ENCODE peak calls at places on chromosomes 16 and 17, in four cellular contexts. One of them, this sample, is unnamed.

GRCh38 chr17:68640601-68641000 is 39.4 kb upstream of the FAM20A start:
- DNase-seq in A549: no peak
- DNase-seq in HepG2: no peak
- DNase-seq in GM23338: no peak
- DNase-seq in this sample: no peak

GRCh38 chr17:8063761-8064589 is 23.5 kb downstream of the ALOX12B start:
- DNase-seq in A549: no peak
- DNase-seq in HepG2: no peak
- DNase-seq in GM23338: peak
- DNase-seq in this sample: no peak

GRCh38 chr17:48915459-48916282 is 7.5 kb downstream of the UBE2Z start:
- DNase-seq in GM23338: no peak
- DNase-seq in HepG2: no peak
- DNase-seq in A549: peak
- DNase-seq in this sample: no peak

GRCh38 chr17:36945160-36945559 is 3.6 kb upstream of the AATF start:
- DNase-seq in GM23338: no peak
- DNase-seq in A549: no peak
- DNase-seq in HepG2: no peak
- DNase-seq in this sample: no peak

GRCh38 chr16:89442990-89443726 is 47.2 kb downstream of the ANKRD11 start:
- DNase-seq in HepG2: peak
- DNase-seq in A549: peak
- DNase-seq in GM23338: no peak
- DNase-seq in this sample: no peak

GRCh38 chr17:66578781-66579489 is 256.0 kb upstream of the CACNG5 start:
- DNase-seq in HepG2: no peak
- DNase-seq in A549: no peak
- DNase-seq in GM23338: no peak
- DNase-seq in this sample: no peak

GRCh38 chr17:47286198-47286914 is 32.7 kb downstream of the ITGB3 start:
- DNase-seq in A549: no peak
- DNase-seq in GM23338: no peak
- DNase-seq in HepG2: no peak
- DNase-seq in this sample: no peak

GRCh38 chr17:79043191-79043930 is 19.4 kb downstream of the C1QTNF1 start:
- DNase-seq in GM23338: no peak
- DNase-seq in HepG2: no peak
- DNase-seq in A549: no peak
- DNase-seq in this sample: no peak

GRCh38 chr16:88320947-88321634 is 61.7 kb upstream of the ZNF469 start:
- DNase-seq in A549: peak
- DNase-seq in GM23338: no peak
- DNase-seq in HepG2: no peak
- DNase-seq in this sample: no peak

GRCh38 chr16:26129997-26130396 is 438.2 kb downstream of the HS3ST4 start:
- DNase-seq in GM23338: no peak
- DNase-seq in HepG2: no peak
- DNase-seq in A549: no peak
- DNase-seq in this sample: no peak

GRCh38 chr16:56833243-56833970 is 31.6 kb upstream of the SLC12A3 start:
- DNase-seq in GM23338: no peak
- DNase-seq in A549: no peak
- DNase-seq in HepG2: no peak
- DNase-seq in this sample: no peak

GRCh38 chr17:81164464-81165245 is 652 bp upstream of the PVALEF start:
- DNase-seq in GM23338: no peak
- DNase-seq in HepG2: peak
- DNase-seq in A549: no peak
- DNase-seq in this sample: no peak

GRCh38 chr17:17300624-17301568 is 2.3 kb upstream of the NT5M start:
- DNase-seq in HepG2: no peak
- DNase-seq in A549: peak
- DNase-seq in GM23338: peak
- DNase-seq in this sample: no peak

GRCh38 chr16:89257281-89257731 is 39.8 kb downstream of the ZNF778 start:
- DNase-seq in A549: no peak
- DNase-seq in GM23338: peak
- DNase-seq in HepG2: no peak
- DNase-seq in this sample: no peak

GRCh38 chr16:58196898-58197313 is 1.0 kb downstream of the CSNK2A2 start:
- DNase-seq in HepG2: no peak
- DNase-seq in A549: no peak
- DNase-seq in GM23338: peak
- DNase-seq in this sample: no peak

GRCh38 chr16:74372369-74372768 is 3.7 kb upstream of the NPIPB15 start:
- DNase-seq in GM23338: no peak
- DNase-seq in A549: no peak
- DNase-seq in HepG2: no peak
- DNase-seq in this sample: no peak

GRCh38 chr16:12753203-12754023 is 50.3 kb downstream of the CPPED1 start:
- DNase-seq in HepG2: no peak
- DNase-seq in GM23338: no peak
- DNase-seq in A549: no peak
- DNase-seq in this sample: no peak

GRCh38 chr17:31294839-31295488 is 2.1 kb downstream of the OMG start:
- DNase-seq in GM23338: no peak
- DNase-seq in HepG2: no peak
- DNase-seq in A549: no peak
- DNase-seq in this sample: no peak

GRCh38 chr17:45818708-45819107 is 26.0 kb upstream of the SPPL2C start:
- DNase-seq in HepG2: no peak
- DNase-seq in A549: no peak
- DNase-seq in GM23338: no peak
- DNase-seq in this sample: no peak

GRCh38 chr17:77594416-77595209 is 363.9 kb upstream of the TNRC6C start:
- DNase-seq in GM23338: no peak
- DNase-seq in A549: no peak
- DNase-seq in HepG2: no peak
- DNase-seq in this sample: no peak

GRCh38 chr17:79951361-79952264 is 84.1 kb downstream of the TBC1D16 start:
- DNase-seq in HepG2: peak
- DNase-seq in A549: no peak
- DNase-seq in GM23338: no peak
- DNase-seq in this sample: no peak

GRCh38 chr17:81040791-81041337 is 5.9 kb downstream of the BAIAP2 start:
- DNase-seq in GM23338: peak
- DNase-seq in A549: peak
- DNase-seq in HepG2: peak
- DNase-seq in this sample: no peak

GRCh38 chr16:89602273-89602951 is 11.0 kb upstream of the DPEP1 start:
- DNase-seq in HepG2: no peak
- DNase-seq in GM23338: peak
- DNase-seq in A549: peak
- DNase-seq in this sample: no peak

GRCh38 chr16:17602678-17603077 is 131.9 kb upstream of the XYLT1 start:
- DNase-seq in A549: no peak
- DNase-seq in GM23338: no peak
- DNase-seq in HepG2: no peak
- DNase-seq in this sample: peak

GRCh38 chr16:10100829-10101228 is 81.4 kb downstream of the GRIN2A start:
- DNase-seq in GM23338: no peak
- DNase-seq in A549: no peak
- DNase-seq in HepG2: no peak
- DNase-seq in this sample: no peak

GRCh38 chr16:2970563-2970962 is 1.4 kb downstream of the PAQR4 start:
- DNase-seq in GM23338: no peak
- DNase-seq in HepG2: no peak
- DNase-seq in A549: no peak
- DNase-seq in this sample: no peak

GRCh38 chr17:55726440-55726839 is 3.8 kb upstream of the TMEM100 start:
- DNase-seq in HepG2: no peak
- DNase-seq in GM23338: no peak
- DNase-seq in A549: peak
- DNase-seq in this sample: no peak

GRCh38 chr17:45579529-45580495 is 89.3 kb upstream of the PLEKHM1 start:
- DNase-seq in HepG2: no peak
- DNase-seq in GM23338: peak
- DNase-seq in A549: peak
- DNase-seq in this sample: no peak

GRCh38 chr16:80300456-80300855 is 240.3 kb upstream of the DYNLRB2 start:
- DNase-seq in GM23338: no peak
- DNase-seq in A549: no peak
- DNase-seq in HepG2: no peak
- DNase-seq in this sample: no peak

DNA sequence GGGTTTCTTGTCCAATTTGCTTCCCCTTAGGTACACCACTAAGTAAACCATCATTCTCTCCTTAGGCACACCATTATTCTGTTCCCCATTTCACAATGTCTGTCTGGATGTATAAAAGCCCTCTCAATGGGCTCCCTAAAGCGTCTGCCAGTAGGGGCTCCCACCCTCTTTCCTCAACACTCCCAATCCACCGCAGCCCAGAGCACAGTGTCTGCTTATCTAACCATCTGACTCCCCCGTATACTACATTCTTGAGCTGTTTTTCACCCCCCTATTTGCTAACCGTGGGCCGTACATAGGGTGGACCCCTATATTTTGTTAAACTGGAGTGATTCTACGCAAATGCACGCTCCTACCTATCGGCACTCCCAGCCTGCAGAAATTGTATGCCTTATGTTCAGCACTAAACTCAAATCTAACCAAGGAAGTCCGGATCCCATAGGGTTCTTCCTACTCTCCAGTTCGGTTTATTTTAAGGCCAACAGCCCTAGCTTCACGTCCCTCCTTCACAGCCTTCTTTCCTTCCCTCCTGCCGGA is 674 bp upstream of the PSMD3 start:
- DNase-seq in HepG2: peak
- DNase-seq in A549: peak
- DNase-seq in GM23338: peak
- DNase-seq in this sample: peak
- TF ChIP-seq REST in HepG2: no peak
- TF ChIP-seq REST in A549: no peak
- TF ChIP-seq REST in GM23338: no peak
- TF ChIP-seq REST in this sample: no peak

DNA sequence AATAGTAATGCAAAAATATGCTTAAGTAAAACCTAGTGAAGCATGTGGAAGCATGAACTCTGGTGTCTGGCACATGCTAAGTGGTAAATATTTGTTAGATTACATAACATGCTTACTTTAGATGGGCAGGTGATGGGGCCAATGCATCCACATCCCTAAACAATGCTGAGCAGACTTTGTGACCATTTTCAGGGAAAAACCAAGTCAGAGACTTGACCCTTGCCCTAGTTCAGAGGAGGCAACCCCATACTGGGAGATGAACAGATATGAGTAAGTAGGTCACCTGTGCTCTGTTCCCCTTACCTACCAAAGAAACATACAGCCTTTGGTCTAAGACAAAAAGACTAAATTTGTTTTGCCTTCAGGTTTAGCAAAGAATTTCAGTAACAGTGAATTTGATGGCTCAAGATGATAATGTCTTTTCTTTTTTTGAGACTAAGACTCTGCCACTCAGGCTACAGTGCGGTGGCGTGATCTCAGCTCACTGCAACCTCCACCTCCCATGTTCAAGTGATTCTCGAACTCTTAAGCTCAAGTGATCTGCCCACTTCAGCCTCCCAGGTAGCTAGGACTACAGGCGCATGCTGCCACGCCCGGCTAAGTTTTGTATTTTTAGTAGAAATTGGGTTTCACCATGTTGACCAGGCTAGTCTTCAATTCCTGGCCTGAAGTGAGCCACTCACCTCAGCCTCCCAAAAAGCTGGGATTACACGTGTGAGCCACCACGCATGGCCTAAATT is 91.4 kb downstream of the HIC1 start:
- DNase-seq in A549: no peak
- DNase-seq in HepG2: no peak
- DNase-seq in GM23338: no peak
- DNase-seq in this sample: no peak
- H3K27ac ChIP-seq in A549: no peak
- H3K27ac ChIP-seq in HepG2: no peak
- H3K27ac ChIP-seq in GM23338: no peak
- H3K27ac ChIP-seq in this sample: no peak

DNA sequence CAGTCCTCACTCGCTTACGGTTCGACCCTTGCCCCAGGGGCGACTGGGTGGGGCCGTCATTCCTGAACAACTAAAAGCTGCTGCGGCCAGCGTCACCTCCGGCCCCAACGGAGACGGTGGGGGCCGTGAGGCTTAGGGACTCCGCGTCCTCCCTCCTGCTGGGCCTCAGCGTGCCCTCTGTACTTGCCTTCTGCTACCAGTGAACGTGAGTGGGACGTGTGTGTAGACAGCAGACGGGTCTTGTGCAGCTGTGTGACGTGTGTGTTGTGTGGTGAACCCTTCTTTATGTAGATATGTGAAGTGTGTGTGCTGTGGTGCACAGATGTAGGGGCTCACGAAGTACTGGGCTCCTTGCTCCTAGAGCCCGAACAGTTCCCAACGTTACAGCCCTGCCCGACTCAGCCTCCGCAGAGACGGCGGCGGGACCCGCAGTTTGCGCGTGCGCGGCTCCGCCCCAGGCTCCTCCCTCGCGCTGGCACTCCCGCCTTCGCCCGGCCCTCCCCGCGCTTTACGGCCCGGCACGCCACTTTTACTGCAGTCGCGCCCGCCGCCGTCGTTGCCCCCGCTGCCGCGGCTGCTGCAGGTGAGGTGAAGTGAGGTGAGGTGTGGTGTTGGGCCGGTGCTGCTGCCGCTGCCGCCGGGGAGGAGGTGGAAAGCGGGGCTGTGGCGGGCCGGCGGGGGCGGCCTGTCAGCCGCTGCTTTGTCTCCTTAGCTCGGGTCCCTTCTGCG is at the start of gene PHAF1:
- DNase-seq in HepG2: peak
- DNase-seq in A549: peak
- DNase-seq in GM23338: peak
- DNase-seq in this sample: peak
- TF ChIP-seq REST in HepG2: peak
- TF ChIP-seq REST in A549: no peak
- TF ChIP-seq REST in GM23338: no peak
- TF ChIP-seq REST in this sample: no peak

DNA sequence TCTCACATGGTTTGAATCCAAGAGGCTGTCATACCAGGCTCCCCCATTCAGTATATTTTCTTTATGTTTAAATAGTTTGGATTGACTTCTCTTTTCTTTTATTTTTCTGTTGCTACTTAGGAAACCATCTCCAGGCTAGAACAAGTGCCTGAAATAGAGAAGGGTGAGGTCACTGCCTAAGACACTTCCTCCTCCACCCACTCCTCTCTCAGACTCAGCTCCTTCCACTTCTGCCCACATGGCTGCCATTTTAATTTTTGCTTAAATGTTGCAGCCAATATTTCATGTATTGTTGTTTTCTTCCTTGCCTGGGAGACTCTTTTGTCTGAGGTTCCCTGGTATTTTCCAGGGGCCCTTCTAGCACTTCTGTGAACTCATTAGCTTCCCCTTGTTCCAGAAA is 707.2 kb downstream of the MAF start:
- DNase-seq in GM23338: no peak
- DNase-seq in HepG2: no peak
- DNase-seq in A549: no peak
- DNase-seq in this sample: no peak
- H3K27ac ChIP-seq in GM23338: no peak
- H3K27ac ChIP-seq in HepG2: no peak
- H3K27ac ChIP-seq in A549: no peak
- H3K27ac ChIP-seq in this sample: no peak

This sample was measured in HL-60.